ENCODE peak calls at places on chromosomes 16 and 17, in nine cellular contexts. One of them, this sample, is unnamed.

GRCh38 chr17:68698761-68699160 is 97.6 kb upstream of the FAM20A start:
- DNase-seq in fibroblast of lung: no peak
- DNase-seq in HL-60: no peak
- DNase-seq in HCT116: no peak
- DNase-seq in stromal cell of bone marrow: no peak
- DNase-seq in lower lobe of right lung: no peak
- DNase-seq in T follicular helper cell: no peak
- DNase-seq in ureter: no peak
- DNase-seq in activated T-helper 2 cell treated with anti-CD3 and anti-CD28 coated beads, Interferon-gamma antibody, Interleukin-2, Interleukin-4, amounts not matched to agents 10 μg/mL and 5 μg/mL and 100 μg/mL, durations not matched to agents 14 hours and 24 hours and 36 hours: no peak
- DNase-seq in this sample: no peak

GRCh38 chr16:12087901-12088364 is 111.4 kb downstream of the SNX29 start:
- DNase-seq in fibroblast of lung: no peak
- DNase-seq in HL-60: no peak
- DNase-seq in activated T-helper 2 cell treated with anti-CD3 and anti-CD28 coated beads, Interferon-gamma antibody, Interleukin-2, Interleukin-4, amounts not matched to agents 10 μg/mL and 5 μg/mL and 100 μg/mL, durations not matched to agents 14 hours and 24 hours and 36 hours: no peak
- DNase-seq in T follicular helper cell: no peak
- DNase-seq in stromal cell of bone marrow: no peak
- DNase-seq in ureter: peak
- DNase-seq in lower lobe of right lung: peak
- DNase-seq in HCT116: no peak
- DNase-seq in this sample: no peak

GRCh38 chr17:55423535-55423934 is 1.9 kb upstream of the MMD start:
- DNase-seq in fibroblast of lung: no peak
- DNase-seq in lower lobe of right lung: no peak
- DNase-seq in HCT116: no peak
- DNase-seq in activated T-helper 2 cell treated with anti-CD3 and anti-CD28 coated beads, Interferon-gamma antibody, Interleukin-2, Interleukin-4, amounts not matched to agents 10 μg/mL and 5 μg/mL and 100 μg/mL, durations not matched to agents 14 hours and 24 hours and 36 hours: no peak
- DNase-seq in stromal cell of bone marrow: no peak
- DNase-seq in HL-60: no peak
- DNase-seq in ureter: no peak
- DNase-seq in T follicular helper cell: no peak
- DNase-seq in this sample: no peak

GRCh38 chr17:60615108-60615507 is 15.1 kb downstream of the PPM1D start:
- DNase-seq in HCT116: no peak
- DNase-seq in HL-60: no peak
- DNase-seq in activated T-helper 2 cell treated with anti-CD3 and anti-CD28 coated beads, Interferon-gamma antibody, Interleukin-2, Interleukin-4, amounts not matched to agents 10 μg/mL and 5 μg/mL and 100 μg/mL, durations not matched to agents 14 hours and 24 hours and 36 hours: no peak
- DNase-seq in fibroblast of lung: no peak
- DNase-seq in stromal cell of bone marrow: no peak
- DNase-seq in T follicular helper cell: no peak
- DNase-seq in lower lobe of right lung: no peak
- DNase-seq in ureter: no peak
- DNase-seq in this sample: no peak

GRCh38 chr17:48678141-48678971 is 44.0 kb downstream of the PRAC1 start:
- DNase-seq in ureter: peak
- DNase-seq in HCT116: peak
- DNase-seq in HL-60: peak
- DNase-seq in lower lobe of right lung: peak
- DNase-seq in T follicular helper cell: peak
- DNase-seq in fibroblast of lung: peak
- DNase-seq in activated T-helper 2 cell treated with anti-CD3 and anti-CD28 coated beads, Interferon-gamma antibody, Interleukin-2, Interleukin-4, amounts not matched to agents 10 μg/mL and 5 μg/mL and 100 μg/mL, durations not matched to agents 14 hours and 24 hours and 36 hours: peak
- DNase-seq in stromal cell of bone marrow: peak
- DNase-seq in this sample: no peak

GRCh38 chr16:4698321-4699029 is 5.1 kb downstream of the NUDT16L1 start:
- DNase-seq in ureter: no peak
- DNase-seq in HCT116: no peak
- DNase-seq in T follicular helper cell: no peak
- DNase-seq in stromal cell of bone marrow: no peak
- DNase-seq in HL-60: no peak
- DNase-seq in fibroblast of lung: no peak
- DNase-seq in lower lobe of right lung: no peak
- DNase-seq in activated T-helper 2 cell treated with anti-CD3 and anti-CD28 coated beads, Interferon-gamma antibody, Interleukin-2, Interleukin-4, amounts not matched to agents 10 μg/mL and 5 μg/mL and 100 μg/mL, durations not matched to agents 14 hours and 24 hours and 36 hours: no peak
- DNase-seq in this sample: no peak

GRCh38 chr16:22222006-22222405 is 15.9 kb downstream of the EEF2K start:
- DNase-seq in stromal cell of bone marrow: no peak
- DNase-seq in T follicular helper cell: no peak
- DNase-seq in HL-60: no peak
- DNase-seq in ureter: no peak
- DNase-seq in fibroblast of lung: no peak
- DNase-seq in HCT116: no peak
- DNase-seq in lower lobe of right lung: no peak
- DNase-seq in activated T-helper 2 cell treated with anti-CD3 and anti-CD28 coated beads, Interferon-gamma antibody, Interleukin-2, Interleukin-4, amounts not matched to agents 10 μg/mL and 5 μg/mL and 100 μg/mL, durations not matched to agents 14 hours and 24 hours and 36 hours: no peak
- DNase-seq in this sample: no peak

GRCh38 chr17:82384730-82385429 is 13.3 kb downstream of the UTS2R start:
- DNase-seq in lower lobe of right lung: peak
- DNase-seq in stromal cell of bone marrow: peak
- DNase-seq in fibroblast of lung: peak
- DNase-seq in T follicular helper cell: no peak
- DNase-seq in HL-60: no peak
- DNase-seq in ureter: peak
- DNase-seq in HCT116: no peak
- DNase-seq in activated T-helper 2 cell treated with anti-CD3 and anti-CD28 coated beads, Interferon-gamma antibody, Interleukin-2, Interleukin-4, amounts not matched to agents 10 μg/mL and 5 μg/mL and 100 μg/mL, durations not matched to agents 14 hours and 24 hours and 36 hours: no peak
- DNase-seq in this sample: no peak

GRCh38 chr16:86628614-86629013 is 50.3 kb downstream of the FOXL1 start:
- DNase-seq in activated T-helper 2 cell treated with anti-CD3 and anti-CD28 coated beads, Interferon-gamma antibody, Interleukin-2, Interleukin-4, amounts not matched to agents 10 μg/mL and 5 μg/mL and 100 μg/mL, durations not matched to agents 14 hours and 24 hours and 36 hours: no peak
- DNase-seq in T follicular helper cell: no peak
- DNase-seq in lower lobe of right lung: no peak
- DNase-seq in fibroblast of lung: no peak
- DNase-seq in HL-60: no peak
- DNase-seq in ureter: no peak
- DNase-seq in HCT116: no peak
- DNase-seq in stromal cell of bone marrow: no peak
- DNase-seq in this sample: no peak

GRCh38 chr16:22424161-22424937 is 49.9 kb upstream of the CDR2 start:
- DNase-seq in HCT116: no peak
- DNase-seq in activated T-helper 2 cell treated with anti-CD3 and anti-CD28 coated beads, Interferon-gamma antibody, Interleukin-2, Interleukin-4, amounts not matched to agents 10 μg/mL and 5 μg/mL and 100 μg/mL, durations not matched to agents 14 hours and 24 hours and 36 hours: no peak
- DNase-seq in HL-60: no peak
- DNase-seq in ureter: peak
- DNase-seq in fibroblast of lung: peak
- DNase-seq in lower lobe of right lung: no peak
- DNase-seq in stromal cell of bone marrow: peak
- DNase-seq in T follicular helper cell: no peak
- DNase-seq in this sample: no peak

GRCh38 chr17:27647755-27648154 is 16.8 kb downstream of the LGALS9 start:
- DNase-seq in fibroblast of lung: no peak
- DNase-seq in T follicular helper cell: no peak
- DNase-seq in lower lobe of right lung: no peak
- DNase-seq in HL-60: no peak
- DNase-seq in ureter: no peak
- DNase-seq in HCT116: no peak
- DNase-seq in stromal cell of bone marrow: no peak
- DNase-seq in activated T-helper 2 cell treated with anti-CD3 and anti-CD28 coated beads, Interferon-gamma antibody, Interleukin-2, Interleukin-4, amounts not matched to agents 10 μg/mL and 5 μg/mL and 100 μg/mL, durations not matched to agents 14 hours and 24 hours and 36 hours: no peak
- DNase-seq in this sample: no peak

GRCh38 chr16:64455275-64455674 is 666.6 kb downstream of the CDH11 start:
- DNase-seq in ureter: no peak
- DNase-seq in stromal cell of bone marrow: no peak
- DNase-seq in T follicular helper cell: no peak
- DNase-seq in lower lobe of right lung: no peak
- DNase-seq in fibroblast of lung: peak
- DNase-seq in activated T-helper 2 cell treated with anti-CD3 and anti-CD28 coated beads, Interferon-gamma antibody, Interleukin-2, Interleukin-4, amounts not matched to agents 10 μg/mL and 5 μg/mL and 100 μg/mL, durations not matched to agents 14 hours and 24 hours and 36 hours: no peak
- DNase-seq in HL-60: no peak
- DNase-seq in HCT116: no peak
- DNase-seq in this sample: no peak

GRCh38 chr16:759110-759910 is 1.2 kb upstream of the MSLN start:
- DNase-seq in stromal cell of bone marrow: no peak
- DNase-seq in T follicular helper cell: no peak
- DNase-seq in lower lobe of right lung: peak
- DNase-seq in HL-60: no peak
- DNase-seq in fibroblast of lung: no peak
- DNase-seq in HCT116: no peak
- DNase-seq in activated T-helper 2 cell treated with anti-CD3 and anti-CD28 coated beads, Interferon-gamma antibody, Interleukin-2, Interleukin-4, amounts not matched to agents 10 μg/mL and 5 μg/mL and 100 μg/mL, durations not matched to agents 14 hours and 24 hours and 36 hours: no peak
- DNase-seq in ureter: no peak
- DNase-seq in this sample: no peak

GRCh38 chr17:57868007-57868774 is 18.3 kb upstream of the MRPS23 start:
- DNase-seq in lower lobe of right lung: peak
- DNase-seq in fibroblast of lung: peak
- DNase-seq in HL-60: peak
- DNase-seq in stromal cell of bone marrow: peak
- DNase-seq in activated T-helper 2 cell treated with anti-CD3 and anti-CD28 coated beads, Interferon-gamma antibody, Interleukin-2, Interleukin-4, amounts not matched to agents 10 μg/mL and 5 μg/mL and 100 μg/mL, durations not matched to agents 14 hours and 24 hours and 36 hours: no peak
- DNase-seq in HCT116: peak
- DNase-seq in T follicular helper cell: no peak
- DNase-seq in ureter: peak
- DNase-seq in this sample: peak

GRCh38 chr17:44867841-44868240 is 20.2 kb downstream of the HIGD1B start:
- DNase-seq in ureter: no peak
- DNase-seq in HCT116: no peak
- DNase-seq in HL-60: no peak
- DNase-seq in fibroblast of lung: no peak
- DNase-seq in lower lobe of right lung: no peak
- DNase-seq in stromal cell of bone marrow: no peak
- DNase-seq in activated T-helper 2 cell treated with anti-CD3 and anti-CD28 coated beads, Interferon-gamma antibody, Interleukin-2, Interleukin-4, amounts not matched to agents 10 μg/mL and 5 μg/mL and 100 μg/mL, durations not matched to agents 14 hours and 24 hours and 36 hours: no peak
- DNase-seq in T follicular helper cell: no peak
- DNase-seq in this sample: no peak

GRCh38 chr17:59696682-59697277 is 10.4 kb downstream of the PTRH2 start:
- DNase-seq in lower lobe of right lung: no peak
- DNase-seq in fibroblast of lung: no peak
- DNase-seq in T follicular helper cell: no peak
- DNase-seq in HL-60: no peak
- DNase-seq in ureter: no peak
- DNase-seq in activated T-helper 2 cell treated with anti-CD3 and anti-CD28 coated beads, Interferon-gamma antibody, Interleukin-2, Interleukin-4, amounts not matched to agents 10 μg/mL and 5 μg/mL and 100 μg/mL, durations not matched to agents 14 hours and 24 hours and 36 hours: no peak
- DNase-seq in stromal cell of bone marrow: no peak
- DNase-seq in HCT116: no peak
- DNase-seq in this sample: no peak

GRCh38 chr17:27346228-27346899 is 52.5 kb downstream of the WSB1 start:
- DNase-seq in T follicular helper cell: no peak
- DNase-seq in HL-60: no peak
- DNase-seq in activated T-helper 2 cell treated with anti-CD3 and anti-CD28 coated beads, Interferon-gamma antibody, Interleukin-2, Interleukin-4, amounts not matched to agents 10 μg/mL and 5 μg/mL and 100 μg/mL, durations not matched to agents 14 hours and 24 hours and 36 hours: no peak
- DNase-seq in stromal cell of bone marrow: no peak
- DNase-seq in ureter: no peak
- DNase-seq in HCT116: no peak
- DNase-seq in lower lobe of right lung: no peak
- DNase-seq in fibroblast of lung: no peak
- DNase-seq in this sample: no peak

GRCh38 chr16:19033761-19034160 is 33.7 kb upstream of the COQ7 start:
- DNase-seq in ureter: no peak
- DNase-seq in fibroblast of lung: no peak
- DNase-seq in lower lobe of right lung: no peak
- DNase-seq in activated T-helper 2 cell treated with anti-CD3 and anti-CD28 coated beads, Interferon-gamma antibody, Interleukin-2, Interleukin-4, amounts not matched to agents 10 μg/mL and 5 μg/mL and 100 μg/mL, durations not matched to agents 14 hours and 24 hours and 36 hours: no peak
- DNase-seq in T follicular helper cell: no peak
- DNase-seq in stromal cell of bone marrow: no peak
- DNase-seq in HL-60: no peak
- DNase-seq in HCT116: no peak
- DNase-seq in this sample: no peak

GRCh38 chr17:42203354-42203753 is 9.1 kb upstream of the GHDC start:
- DNase-seq in stromal cell of bone marrow: no peak
- DNase-seq in HL-60: no peak
- DNase-seq in T follicular helper cell: no peak
- DNase-seq in lower lobe of right lung: no peak
- DNase-seq in activated T-helper 2 cell treated with anti-CD3 and anti-CD28 coated beads, Interferon-gamma antibody, Interleukin-2, Interleukin-4, amounts not matched to agents 10 μg/mL and 5 μg/mL and 100 μg/mL, durations not matched to agents 14 hours and 24 hours and 36 hours: no peak
- DNase-seq in HCT116: no peak
- DNase-seq in ureter: no peak
- DNase-seq in fibroblast of lung: no peak
- DNase-seq in this sample: no peak

GRCh38 chr17:80123791-80124190 is 22.4 kb downstream of the GAA start:
- DNase-seq in lower lobe of right lung: no peak
- DNase-seq in T follicular helper cell: no peak
- DNase-seq in HCT116: no peak
- DNase-seq in fibroblast of lung: peak
- DNase-seq in ureter: no peak
- DNase-seq in activated T-helper 2 cell treated with anti-CD3 and anti-CD28 coated beads, Interferon-gamma antibody, Interleukin-2, Interleukin-4, amounts not matched to agents 10 μg/mL and 5 μg/mL and 100 μg/mL, durations not matched to agents 14 hours and 24 hours and 36 hours: no peak
- DNase-seq in stromal cell of bone marrow: no peak
- DNase-seq in HL-60: no peak
- DNase-seq in this sample: no peak

GRCh38 chr17:2075336-2076056 is 20.6 kb downstream of the HIC1 start:
- DNase-seq in activated T-helper 2 cell treated with anti-CD3 and anti-CD28 coated beads, Interferon-gamma antibody, Interleukin-2, Interleukin-4, amounts not matched to agents 10 μg/mL and 5 μg/mL and 100 μg/mL, durations not matched to agents 14 hours and 24 hours and 36 hours: no peak
- DNase-seq in HCT116: no peak
- DNase-seq in fibroblast of lung: peak
- DNase-seq in stromal cell of bone marrow: no peak
- DNase-seq in ureter: no peak
- DNase-seq in HL-60: no peak
- DNase-seq in lower lobe of right lung: no peak
- DNase-seq in T follicular helper cell: no peak
- DNase-seq in this sample: no peak

GRCh38 chr16:67430504-67431076 is 331 bp upstream of the HSD11B2 start:
- DNase-seq in HCT116: no peak
- DNase-seq in HL-60: no peak
- DNase-seq in lower lobe of right lung: peak
- DNase-seq in stromal cell of bone marrow: no peak
- DNase-seq in fibroblast of lung: no peak
- DNase-seq in ureter: no peak
- DNase-seq in activated T-helper 2 cell treated with anti-CD3 and anti-CD28 coated beads, Interferon-gamma antibody, Interleukin-2, Interleukin-4, amounts not matched to agents 10 μg/mL and 5 μg/mL and 100 μg/mL, durations not matched to agents 14 hours and 24 hours and 36 hours: no peak
- DNase-seq in T follicular helper cell: no peak
- DNase-seq in this sample: no peak

GRCh38 chr17:55264273-55264639 is 504 bp upstream of the HLF start:
- DNase-seq in T follicular helper cell: no peak
- DNase-seq in HCT116: no peak
- DNase-seq in lower lobe of right lung: no peak
- DNase-seq in HL-60: no peak
- DNase-seq in fibroblast of lung: no peak
- DNase-seq in activated T-helper 2 cell treated with anti-CD3 and anti-CD28 coated beads, Interferon-gamma antibody, Interleukin-2, Interleukin-4, amounts not matched to agents 10 μg/mL and 5 μg/mL and 100 μg/mL, durations not matched to agents 14 hours and 24 hours and 36 hours: no peak
- DNase-seq in ureter: no peak
- DNase-seq in stromal cell of bone marrow: no peak
- DNase-seq in this sample: no peak

GRCh38 chr16:87032554-87032953 is 284.6 kb downstream of the C16orf95 start:
- DNase-seq in fibroblast of lung: no peak
- DNase-seq in HL-60: no peak
- DNase-seq in activated T-helper 2 cell treated with anti-CD3 and anti-CD28 coated beads, Interferon-gamma antibody, Interleukin-2, Interleukin-4, amounts not matched to agents 10 μg/mL and 5 μg/mL and 100 μg/mL, durations not matched to agents 14 hours and 24 hours and 36 hours: no peak
- DNase-seq in lower lobe of right lung: no peak
- DNase-seq in ureter: no peak
- DNase-seq in stromal cell of bone marrow: no peak
- DNase-seq in T follicular helper cell: no peak
- DNase-seq in HCT116: no peak
- DNase-seq in this sample: no peak

GRCh38 chr17:38333635-38334295 is 10.0 kb downstream of the GPR179 start:
- DNase-seq in ureter: no peak
- DNase-seq in fibroblast of lung: no peak
- DNase-seq in HL-60: no peak
- DNase-seq in HCT116: no peak
- DNase-seq in stromal cell of bone marrow: no peak
- DNase-seq in T follicular helper cell: peak
- DNase-seq in lower lobe of right lung: peak
- DNase-seq in activated T-helper 2 cell treated with anti-CD3 and anti-CD28 coated beads, Interferon-gamma antibody, Interleukin-2, Interleukin-4, amounts not matched to agents 10 μg/mL and 5 μg/mL and 100 μg/mL, durations not matched to agents 14 hours and 24 hours and 36 hours: peak
- DNase-seq in this sample: no peak

GRCh38 chr17:75041656-75042280 is 5.0 kb downstream of the ATP5PD start:
- DNase-seq in HL-60: no peak
- DNase-seq in fibroblast of lung: no peak
- DNase-seq in activated T-helper 2 cell treated with anti-CD3 and anti-CD28 coated beads, Interferon-gamma antibody, Interleukin-2, Interleukin-4, amounts not matched to agents 10 μg/mL and 5 μg/mL and 100 μg/mL, durations not matched to agents 14 hours and 24 hours and 36 hours: no peak
- DNase-seq in stromal cell of bone marrow: no peak
- DNase-seq in lower lobe of right lung: no peak
- DNase-seq in T follicular helper cell: no peak
- DNase-seq in HCT116: no peak
- DNase-seq in ureter: no peak
- DNase-seq in this sample: no peak

GRCh38 chr16:53053967-53054669 is 673 bp upstream of the CHD9 start:
- DNase-seq in ureter: peak
- DNase-seq in lower lobe of right lung: peak
- DNase-seq in HL-60: no peak
- DNase-seq in fibroblast of lung: peak
- DNase-seq in T follicular helper cell: no peak
- DNase-seq in stromal cell of bone marrow: no peak
- DNase-seq in activated T-helper 2 cell treated with anti-CD3 and anti-CD28 coated beads, Interferon-gamma antibody, Interleukin-2, Interleukin-4, amounts not matched to agents 10 μg/mL and 5 μg/mL and 100 μg/mL, durations not matched to agents 14 hours and 24 hours and 36 hours: no peak
- DNase-seq in HCT116: no peak
- DNase-seq in this sample: no peak

GRCh38 chr17:81368161-81368560 is 27.1 kb upstream of the BAHCC1 start:
- DNase-seq in lower lobe of right lung: no peak
- DNase-seq in fibroblast of lung: no peak
- DNase-seq in HCT116: no peak
- DNase-seq in T follicular helper cell: no peak
- DNase-seq in activated T-helper 2 cell treated with anti-CD3 and anti-CD28 coated beads, Interferon-gamma antibody, Interleukin-2, Interleukin-4, amounts not matched to agents 10 μg/mL and 5 μg/mL and 100 μg/mL, durations not matched to agents 14 hours and 24 hours and 36 hours: no peak
- DNase-seq in stromal cell of bone marrow: no peak
- DNase-seq in ureter: no peak
- DNase-seq in HL-60: no peak
- DNase-seq in this sample: no peak

GRCh38 chr17:81868674-81869220 is 2.4 kb downstream of the ARHGDIA start:
- DNase-seq in activated T-helper 2 cell treated with anti-CD3 and anti-CD28 coated beads, Interferon-gamma antibody, Interleukin-2, Interleukin-4, amounts not matched to agents 10 μg/mL and 5 μg/mL and 100 μg/mL, durations not matched to agents 14 hours and 24 hours and 36 hours: no peak
- DNase-seq in fibroblast of lung: peak
- DNase-seq in ureter: no peak
- DNase-seq in stromal cell of bone marrow: peak
- DNase-seq in HL-60: no peak
- DNase-seq in T follicular helper cell: no peak
- DNase-seq in lower lobe of right lung: no peak
- DNase-seq in HCT116: peak
- DNase-seq in this sample: no peak

GRCh38 chr17:5201011-5201410 is 9.3 kb upstream of the ZNF594 start:
- DNase-seq in HL-60: no peak
- DNase-seq in activated T-helper 2 cell treated with anti-CD3 and anti-CD28 coated beads, Interferon-gamma antibody, Interleukin-2, Interleukin-4, amounts not matched to agents 10 μg/mL and 5 μg/mL and 100 μg/mL, durations not matched to agents 14 hours and 24 hours and 36 hours: no peak
- DNase-seq in lower lobe of right lung: no peak
- DNase-seq in HCT116: no peak
- DNase-seq in stromal cell of bone marrow: no peak
- DNase-seq in fibroblast of lung: no peak
- DNase-seq in ureter: no peak
- DNase-seq in T follicular helper cell: no peak
- DNase-seq in this sample: no peak

GRCh38 chr16:63978240-63978639 is 1143.6 kb downstream of the CDH11 start:
- DNase-seq in activated T-helper 2 cell treated with anti-CD3 and anti-CD28 coated beads, Interferon-gamma antibody, Interleukin-2, Interleukin-4, amounts not matched to agents 10 μg/mL and 5 μg/mL and 100 μg/mL, durations not matched to agents 14 hours and 24 hours and 36 hours: no peak
- DNase-seq in HL-60: no peak
- DNase-seq in lower lobe of right lung: no peak
- DNase-seq in T follicular helper cell: no peak
- DNase-seq in stromal cell of bone marrow: no peak
- DNase-seq in HCT116: no peak
- DNase-seq in fibroblast of lung: no peak
- DNase-seq in ureter: no peak
- DNase-seq in this sample: no peak

This sample was measured in NCI-H446 treated with DMSO at 0.1 percent for 48 hours.